ENCODE peak calls at places on chromosomes 11 and 22, in ten cellular contexts. W is suprapubic skin, D is body of pancreas, R is Peyer's patch, Q is testis, S is NB4, C is right lobe of liver, P is heart left ventricle, Z is HCT116, G is breast epithelium. I is an unnamed sample.

GRCh38 chr11:944711-945470 is 19.2 kb downstream of the AP2A2 start:
- DNase-seq in G (no peak), Q (no peak), D (no peak), W (no peak), P (no peak), S (no peak), R (no peak), Z (no peak), C (no peak), I (no peak)

GRCh38 chr22:29044657-29045176 is 16.9 kb downstream of the C22orf31 start:
- DNase-seq in R (no peak), G (no peak), S (no peak), C (peak), D (peak), Z (no peak), P (no peak), Q (no peak), W (peak), I (no peak)

GRCh38 chr11:76626921-76627391 is 43.6 kb downstream of the LRRC32 start:
- DNase-seq in W (no peak), Q (no peak), R (peak), C (no peak), Z (no peak), G (no peak), S (peak), P (no peak), D (no peak), I (peak)

GRCh38 chr11:60984149-60984548 is 12.7 kb downstream of the CD6 start:
- DNase-seq in R (no peak), S (no peak), W (peak), D (no peak), Z (no peak), G (no peak), Q (no peak), C (no peak), P (no peak), I (no peak)

GRCh38 chr11:77473001-77473800 is 693 bp downstream of the PAK1 start:
- DNase-seq in P (peak), G (peak), W (peak), Q (peak), D (peak), R (peak), Z (no peak), S (peak), C (peak), I (peak)

GRCh38 chr11:44630511-44631210 is 65.2 kb downstream of the CD82 start:
- DNase-seq in G (no peak), D (no peak), C (peak), S (no peak), Z (no peak), P (no peak), Q (peak), R (no peak), W (peak), I (peak)

GRCh38 chr22:20606041-20606783 is 98.8 kb downstream of the MED15 start:
- DNase-seq in G (peak), P (no peak), S (peak), R (peak), D (peak), Z (peak), W (no peak), C (peak), Q (peak), I (no peak)

GRCh38 chr11:2645779-2646118 is 54.0 kb downstream of the KCNQ1OT1 start:
- DNase-seq in R (no peak), P (no peak), Z (no peak), Q (no peak), G (no peak), C (no peak), D (no peak), W (no peak), S (no peak), I (no peak)

GRCh38 chr11:14418801-14419417 is 59.9 kb upstream of the RRAS2 start:
- DNase-seq in C (no peak), P (no peak), D (peak), W (no peak), G (no peak), Q (no peak), Z (peak), S (no peak), R (no peak), I (no peak)

GRCh38 chr11:134266440-134266839 is 9.7 kb upstream of the GLB1L3 start:
- DNase-seq in W (no peak), Q (no peak), R (no peak), C (no peak), P (no peak), G (no peak), Z (no peak), S (no peak), D (no peak), I (no peak)

GRCh38 chr11:128250482-128250881 is 336.9 kb downstream of the ETS1 start:
- DNase-seq in G (no peak), C (no peak), Z (no peak), P (no peak), D (no peak), S (no peak), Q (no peak), W (no peak), R (no peak), I (no peak)

GRCh38 chr11:102216433-102217163 is 100.7 kb upstream of the BIRC3 start:
- DNase-seq in G (no peak), C (no peak), Q (no peak), W (no peak), R (no peak), Z (no peak), S (no peak), P (no peak), D (no peak), I (no peak)

GRCh38 chr11:127919206-127920000 is 668.0 kb downstream of the ETS1 start:
- DNase-seq in Z (no peak), Q (no peak), D (no peak), R (no peak), G (no peak), W (no peak), C (no peak), P (no peak), S (peak), I (no peak)

GRCh38 chr11:126585388-126586302 is 230.2 kb downstream of the ST3GAL4 start:
- DNase-seq in S (no peak), D (peak), G (peak), P (peak), Z (no peak), W (peak), R (no peak), C (no peak), Q (peak), I (peak)

GRCh38 chr11:122690801-122691649 is 35.5 kb downstream of the UBASH3B start:
- DNase-seq in Q (no peak), D (peak), Z (no peak), S (peak), P (no peak), C (no peak), G (no peak), W (no peak), R (no peak), I (no peak)

GRCh38 chr22:22558071-22558971 is 744 bp downstream of the PRAME start:
- DNase-seq in P (no peak), Q (peak), G (no peak), R (no peak), Z (no peak), W (no peak), C (no peak), S (no peak), D (no peak), I (no peak)

GRCh38 chr11:8090756-8091155 is 9.7 kb downstream of the TUB start:
- DNase-seq in C (no peak), D (peak), P (peak), Q (peak), W (peak), S (peak), R (no peak), Z (peak), G (no peak), I (peak)

GRCh38 chr11:128305588-128305987 is 281.8 kb downstream of the ETS1 start:
- DNase-seq in W (no peak), G (no peak), Z (no peak), Q (no peak), S (no peak), D (no peak), R (no peak), C (no peak), P (no peak), I (no peak)

GRCh38 chr22:46509416-46510089 is 27.9 kb downstream of the CELSR1 start:
- DNase-seq in W (no peak), Z (no peak), Q (no peak), G (no peak), D (no peak), R (no peak), P (no peak), C (no peak), S (no peak), I (no peak)

GRCh38 chr11:7967826-7968225 is 2.6 kb upstream of the NLRP10 start:
- DNase-seq in Q (no peak), Z (no peak), C (no peak), R (no peak), D (no peak), S (no peak), P (no peak), G (no peak), W (no peak), I (no peak)

GRCh38 chr11:94948070-94948617 is 25.2 kb downstream of the CWC15 start:
- DNase-seq in Q (no peak), W (no peak), D (no peak), C (no peak), R (no peak), G (no peak), Z (no peak), P (no peak), S (peak), I (no peak)

GRCh38 chr11:63508009-63508408 is 2.1 kb downstream of the LGALS12 start:
- DNase-seq in G (no peak), D (peak), W (no peak), C (peak), R (no peak), Q (peak), S (peak), Z (peak), P (peak), I (no peak)

GRCh38 chr11:105670811-105671210 is 60.9 kb downstream of the GRIA4 start:
- DNase-seq in G (no peak), P (no peak), Q (no peak), C (no peak), S (peak), D (no peak), W (no peak), Z (peak), R (no peak), I (no peak)

GRCh38 chr22:30226192-30226832 is 20.2 kb downstream of the LIF start:
- DNase-seq in Q (no peak), P (no peak), C (no peak), W (no peak), R (no peak), Z (no peak), S (no peak), D (no peak), G (peak), I (no peak)

GRCh38 chr11:20840341-20840740 is 171.0 kb downstream of the NELL1 start:
- DNase-seq in W (no peak), Q (no peak), R (no peak), Z (no peak), P (no peak), S (no peak), C (no peak), D (no peak), G (peak), I (no peak)

GRCh38 chr22:17739196-17739975 is 34.9 kb downstream of the BID start:
- DNase-seq in C (no peak), G (no peak), Z (no peak), Q (no peak), R (no peak), D (no peak), P (no peak), W (no peak), S (no peak), I (no peak)

GRCh38 chr22:28012811-28013460 is 93.9 kb upstream of the PITPNB start:
- DNase-seq in Q (no peak), R (no peak), S (no peak), D (no peak), Z (no peak), C (no peak), G (peak), P (peak), W (no peak), I (no peak)

GRCh38 chr11:8838248-8838647 is 72.7 kb upstream of the AKIP1 start:
- DNase-seq in Z (no peak), D (no peak), W (no peak), G (no peak), C (no peak), R (no peak), Q (no peak), P (no peak), S (peak), I (peak)

GRCh38 chr11:72634016-72634415 is 40.2 kb downstream of the PDE2A start:
- DNase-seq in G (no peak), P (no peak), D (no peak), Z (no peak), C (no peak), R (no peak), S (no peak), Q (no peak), W (no peak), I (no peak)

GRCh38 chr11:72544589-72544988 is 110.3 kb upstream of the CLPB start:
- DNase-seq in Q (no peak), P (no peak), Z (no peak), S (no peak), D (no peak), W (no peak), R (no peak), G (no peak), C (no peak), I (no peak)

DNA sequence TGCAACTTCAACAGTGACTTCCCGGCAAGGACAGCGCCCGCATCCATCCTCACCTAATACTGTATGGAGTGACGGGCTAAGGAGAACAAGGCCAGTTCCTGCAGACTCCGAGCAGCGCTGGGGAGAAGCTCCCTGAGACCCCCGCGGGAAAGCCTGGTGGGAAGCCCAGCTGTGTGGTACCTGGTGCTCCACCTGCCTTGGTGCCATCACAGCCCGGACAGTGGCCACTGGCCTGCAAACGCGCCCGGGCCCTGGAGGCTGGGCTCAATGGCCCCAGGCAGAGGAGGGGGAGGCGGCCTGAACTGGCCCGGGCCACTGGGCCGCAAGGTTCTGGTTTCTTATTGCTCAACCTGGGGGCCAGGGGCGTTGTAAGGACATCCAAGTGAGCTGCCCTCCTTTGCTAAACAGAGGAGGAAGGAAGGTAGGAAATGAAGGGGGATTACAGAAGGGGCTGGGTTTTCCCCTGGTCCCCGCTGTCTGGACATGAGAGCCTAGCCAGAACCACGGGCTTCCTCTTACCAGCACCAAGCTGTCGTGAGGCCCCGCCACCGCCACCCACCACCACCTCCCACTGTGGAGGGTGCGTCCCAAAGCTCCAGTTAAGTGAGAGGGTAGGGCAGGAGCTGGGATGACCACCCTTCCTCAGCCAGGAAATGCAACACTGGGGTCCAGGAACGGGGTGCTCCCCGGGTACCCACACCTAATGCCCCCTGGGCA is 8.5 kb upstream of the CDC42BPG start:
- DNase-seq in D (no peak), S (peak), G (no peak), Q (no peak), C (no peak), Z (no peak), P (no peak), W (no peak), R (no peak), I (no peak)
- TF ChIP-seq POLR2A in D (no peak), S (no peak), G (no peak), Q (no peak), C (no peak), Z (no peak), P (no peak), W (no peak), R (no peak), I (no peak)

GRCh38 chr11:119361056-119361787 is 14.7 kb upstream of the MFRP start:
- DNase-seq in G (peak), P (peak), R (peak), S (peak), C (peak), Z (peak), Q (no peak), D (peak), W (peak), I (peak)
- TF ChIP-seq CTCF in G (peak), P (no peak), R (no peak), S (no peak), C (no peak), Z (no peak), Q (no peak), D (no peak), W (no peak), I (no peak)

GRCh38 chr22:19566599-19567382 is 42.6 kb upstream of the CLDN5 start:
- DNase-seq in W (no peak), G (no peak), C (no peak), R (no peak), D (no peak), Q (peak), Z (no peak), S (no peak), P (peak), I (no peak)
- TF ChIP-seq POLR2A in W (no peak), G (no peak), C (no peak), R (no peak), D (no peak), Q (no peak), Z (no peak), S (no peak), P (no peak), I (no peak)

DNA sequence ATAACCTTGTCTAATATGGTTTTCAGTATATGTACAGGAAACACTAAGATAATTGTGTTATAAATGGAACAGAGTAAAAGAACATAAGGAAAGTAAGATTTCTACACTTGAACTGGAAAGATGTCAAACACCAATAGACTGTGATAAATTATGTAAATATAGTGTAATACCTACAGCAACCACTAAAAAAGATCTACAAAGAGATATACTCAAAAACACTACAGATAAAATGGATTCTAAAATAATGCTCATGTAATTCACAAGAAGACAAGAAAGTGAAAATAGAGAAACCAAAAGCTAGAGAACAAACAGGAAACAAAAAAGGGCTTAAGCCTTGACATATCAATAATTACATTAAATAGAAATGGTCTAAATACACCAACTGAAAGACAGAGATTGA is 30.9 kb downstream of the DEUP1 start:
- DNase-seq in D (no peak), Q (no peak), G (no peak), Z (no peak), S (no peak), P (no peak), C (no peak), W (no peak), R (no peak), I (no peak)
- TF ChIP-seq CTCF in D (peak), Q (no peak), G (no peak), Z (no peak), S (no peak), P (no peak), C (peak), W (no peak), R (peak), I (no peak)

GRCh38 chr22:44605486-44605885 is 96.5 kb upstream of the PRR5 start:
- DNase-seq in P (no peak), Q (no peak), Z (no peak), S (peak), G (no peak), D (no peak), W (no peak), R (no peak), C (no peak), I (no peak)

GRCh38 chr22:44601725-44602124 is 100.3 kb upstream of the PRR5 start:
- DNase-seq in Q (no peak), S (no peak), P (no peak), C (no peak), G (no peak), R (no peak), W (no peak), Z (no peak), D (no peak), I (no peak)

GRCh38 chr22:44604455-44604854 is 97.5 kb upstream of the PRR5 start:
- DNase-seq in D (no peak), P (no peak), S (no peak), W (no peak), Q (no peak), G (no peak), Z (no peak), C (no peak), R (no peak), I (no peak)

GRCh38 chr22:44601189-44601588 is 100.8 kb upstream of the PRR5 start:
- DNase-seq in S (no peak), R (no peak), Z (no peak), P (no peak), G (no peak), W (no peak), C (no peak), Q (no peak), D (no peak), I (no peak)

DNA sequence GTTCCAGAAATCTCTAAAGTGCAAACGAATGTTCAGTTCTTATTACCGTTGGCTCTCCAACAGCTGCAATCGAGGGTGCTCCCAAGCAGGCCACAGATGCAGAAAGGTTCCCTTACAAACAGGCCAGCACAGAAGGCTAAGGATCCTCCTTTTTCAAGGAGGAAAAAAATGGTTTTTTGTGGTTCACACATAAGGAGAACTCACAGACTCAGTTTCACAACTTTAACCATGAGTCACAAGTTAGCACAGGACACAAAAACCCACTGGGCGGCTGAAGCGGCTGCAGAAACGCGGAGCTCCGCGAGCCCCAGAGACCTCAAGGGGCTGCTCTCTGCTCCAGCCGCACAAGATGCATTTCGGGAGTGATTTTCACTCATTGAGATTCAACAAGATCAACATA is 98.2 kb upstream of the PRR5 start:
- DNase-seq in P (no peak), D (no peak), W (no peak), R (no peak), G (no peak), Q (no peak), Z (no peak), S (peak), C (no peak), I (no peak)
- TF ChIP-seq POLR2A in P (no peak), D (no peak), W (no peak), R (no peak), G (no peak), Q (no peak), Z (no peak), S (no peak), C (no peak), I (no peak)

I was measured in sigmoid colon.